ENCODE peak calls at places on chromosomes 5 and 9, in four cellular contexts. W, J, K and B are unnamed samples. For H3K4me1, the result is how much of the 10 kb centered on the place peaks cover.

GRCh38 chr5:485943-486491 is 38.2 kb downstream of the SLC9A3 start:
- DNase-seq in W (no peak), J (no peak), K (no peak), B (no peak)

GRCh38 chr9:74497750-74498615 is 848 bp downstream of the RORB start:
- DNase-seq in W (no peak), J (no peak), K (peak), B (no peak)

GRCh38 chr9:22911632-22912031 is 465.0 kb downstream of the DMRTA1 start:
- DNase-seq in W (no peak), J (no peak), K (no peak), B (no peak)

GRCh38 chr5:81908044-81908443 is 63.8 kb upstream of the ATG10 start:
- DNase-seq in W (no peak), J (no peak), K (peak), B (no peak)

GRCh38 chr9:95504053-95504963 is 12.5 kb downstream of the PTCH1 start:
- DNase-seq in W (no peak), J (no peak), K (no peak), B (peak)

GRCh38 chr9:4298255-4299005 is 1.4 kb downstream of the GLIS3 start:
- DNase-seq in W (peak), J (peak), K (peak), B (peak)

GRCh38 chr9:5510991-5511390 is 660 bp downstream of the PDCD1LG2 start:
- DNase-seq in W (no peak), J (no peak), K (no peak), B (no peak)

GRCh38 chr9:130240410-130241197 is 25.0 kb upstream of the HMCN2 start:
- DNase-seq in W (peak), J (peak), K (peak), B (peak)

GRCh38 chr9:96031366-96031824 is 155.9 kb downstream of the ERCC6L2 start:
- DNase-seq in W (peak), J (peak), K (no peak), B (no peak)

GRCh38 chr5:160427607-160428006 is 6.0 kb downstream of the PTTG1 start:
- DNase-seq in W (peak), J (no peak), K (no peak), B (no peak)

GRCh38 chr9:38360880-38361836 is 31.3 kb upstream of the ALDH1B1 start:
- DNase-seq in W (no peak), J (no peak), K (no peak), B (no peak)

GRCh38 chr9:88741335-88741734 is 206.4 kb downstream of the NXNL2 start:
- DNase-seq in W (no peak), J (no peak), K (no peak), B (no peak)
- TF ChIP-seq CTCF in W (no peak), J (no peak), K (peak), B (no peak)

GRCh38 chr5:119316116-119316515 is 39.7 kb upstream of the TNFAIP8 start:
- DNase-seq in W (no peak), J (no peak), K (no peak), B (no peak)
- H3K4me1 ChIP-seq in W (under half), J (under half), K (under half), B (under half)

GRCh38 chr9:124759327-124759726 is 11.8 kb downstream of the NR6A1 start:
- DNase-seq in W (no peak), J (no peak), K (no peak), B (no peak)

GRCh38 chr9:124758691-124759090 is 12.4 kb downstream of the NR6A1 start:
- DNase-seq in W (no peak), J (no peak), K (no peak), B (no peak)

GRCh38 chr9:124756011-124756410 is 15.1 kb downstream of the NR6A1 start:
- DNase-seq in W (no peak), J (no peak), K (no peak), B (no peak)

GRCh38 chr9:124758061-124758460 is 13.1 kb downstream of the NR6A1 start:
- DNase-seq in W (no peak), J (no peak), K (no peak), B (no peak)

GRCh38 chr9:124757589-124757988 is 13.5 kb downstream of the NR6A1 start:
- DNase-seq in W (no peak), J (no peak), K (no peak), B (no peak)
- H3K4me3 ChIP-seq in W (no peak), J (no peak), K (no peak), B (no peak)

DNA sequence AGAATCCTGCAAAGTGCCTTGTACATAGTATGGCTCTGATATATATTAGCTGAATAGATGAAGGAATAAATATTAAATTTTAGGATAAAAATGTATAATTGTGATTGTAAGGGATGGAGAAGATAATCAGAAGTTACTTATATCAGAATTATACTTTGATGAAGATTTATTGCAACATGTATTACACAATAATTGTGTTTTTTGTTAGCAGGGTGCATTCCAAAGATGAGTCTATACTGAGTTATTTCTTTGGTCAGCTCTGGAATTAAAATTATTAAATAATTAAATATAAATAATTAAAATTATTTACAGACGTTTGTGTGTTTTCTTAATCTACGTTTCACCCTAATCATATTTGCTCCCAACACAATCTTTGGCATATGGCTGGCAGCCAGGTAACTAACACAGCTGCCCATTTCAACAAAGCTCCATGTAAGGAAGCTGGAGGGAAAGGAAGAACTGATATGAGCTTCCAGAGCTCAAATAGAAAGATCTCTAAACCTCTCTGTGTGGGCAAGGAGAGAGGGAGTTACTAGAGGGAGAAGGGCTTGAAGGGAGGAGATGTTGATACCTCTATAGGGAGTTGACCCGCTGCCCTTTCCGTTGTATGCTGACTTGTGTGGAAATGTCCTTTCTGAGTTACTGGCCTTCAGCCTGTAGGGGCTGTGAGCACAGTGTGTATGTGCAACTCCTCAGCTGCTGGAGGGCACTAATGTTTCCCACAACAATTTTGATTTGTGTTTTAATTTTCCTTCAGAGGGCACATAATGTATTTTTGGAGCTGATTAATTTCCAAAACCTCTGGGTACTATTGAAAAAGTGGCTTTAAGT is 403.4 kb downstream of the MAN2A1 start:
- DNase-seq in W (no peak), J (no peak), K (no peak), B (no peak)
- TF ChIP-seq CTCF in W (no peak), J (no peak), K (no peak), B (no peak)

GRCh38 chr9:109098960-109099308 is 20.8 kb downstream of the TMEM245 start:
- DNase-seq in W (no peak), J (no peak), K (peak), B (no peak)

GRCh38 chr9:109100543-109101201 is 19.1 kb downstream of the TMEM245 start:
- DNase-seq in W (no peak), J (no peak), K (no peak), B (no peak)

GRCh38 chr9:109098221-109098959 is 21.4 kb downstream of the TMEM245 start:
- DNase-seq in W (no peak), J (peak), K (peak), B (no peak)

GRCh38 chr9:109101202-109101595 is 18.5 kb downstream of the TMEM245 start:
- DNase-seq in W (no peak), J (no peak), K (no peak), B (no peak)

GRCh38 chr9:109101810-109102209 is 17.9 kb downstream of the TMEM245 start:
- DNase-seq in W (no peak), J (no peak), K (no peak), B (no peak)
- H3K4me1 ChIP-seq in W (under half), J (under half), K (half or more), B (half or more)